ENCODE peak calls at places on chromosome 15, in eight cellular contexts. Y is glutamatergic neuron, X is colonic mucosa, J is pancreas, U is heart left ventricle, E is foreskin fibroblast, L is uterus, A is fibroblast of lung. O is an unnamed sample.

GRCh38 chr15:31478781-31479221 is 152.2 kb downstream of the KLF13 start:
- DNase-seq in Y (no peak), U (no peak), L (peak), J (no peak), A (no peak), X (no peak), E (no peak), O (no peak)

GRCh38 chr15:38512901-38513300 is 51.7 kb downstream of the RASGRP1 start:
- DNase-seq in X (no peak), A (no peak), U (no peak), L (no peak), J (no peak), Y (no peak), E (no peak), O (no peak)

GRCh38 chr15:20272422-20273184 is 269.0 kb downstream of the GOLGA6L6 start:
- DNase-seq in J (no peak), X (no peak), E (no peak), U (peak), A (no peak), Y (no peak), L (no peak), O (no peak)

GRCh38 chr15:101178414-101178813 is 73.4 kb downstream of the CHSY1 start:
- DNase-seq in X (no peak), Y (no peak), L (no peak), U (no peak), A (no peak), J (no peak), E (no peak), O (no peak)

GRCh38 chr15:72852268-72852667 is 68.7 kb upstream of the ADPGK start:
- DNase-seq in L (no peak), U (no peak), A (no peak), X (no peak), Y (no peak), J (no peak), E (no peak), O (peak)

GRCh38 chr15:48603123-48603500 is 42.4 kb downstream of the FBN1 start:
- DNase-seq in E (no peak), Y (no peak), U (no peak), X (no peak), A (no peak), J (no peak), L (no peak), O (peak)

GRCh38 chr15:63915888-63916731 is 82.4 kb upstream of the HERC1 start:
- DNase-seq in L (no peak), Y (peak), E (peak), J (no peak), A (peak), X (no peak), U (no peak), O (peak)

GRCh38 chr15:38696120-38696727 is 131.6 kb upstream of the RASGRP1 start:
- DNase-seq in E (peak), A (no peak), J (no peak), U (no peak), X (no peak), Y (no peak), L (no peak), O (peak)

GRCh38 chr15:83207622-83208356 is at the start of gene HDGFL3:
- DNase-seq in E (peak), U (peak), Y (peak), X (peak), J (peak), L (peak), A (peak), O (peak)

GRCh38 chr15:63371297-63371918 is 10.2 kb downstream of the CA12 start:
- DNase-seq in J (no peak), U (no peak), A (peak), Y (no peak), L (peak), E (peak), X (no peak), O (peak)

GRCh38 chr15:38024293-38025091 is 90.1 kb downstream of the TMCO5A start:
- DNase-seq in Y (no peak), U (no peak), A (no peak), X (no peak), J (no peak), L (no peak), E (no peak), O (peak)

GRCh38 chr15:29711531-29711930 is 110.7 kb downstream of the TJP1 start:
- DNase-seq in U (no peak), J (no peak), Y (no peak), E (peak), A (no peak), L (no peak), X (no peak), O (no peak)

GRCh38 chr15:48096813-48097212 is 24.0 kb upstream of the SLC24A5 start:
- DNase-seq in E (peak), J (no peak), Y (no peak), U (no peak), A (peak), X (no peak), L (no peak), O (peak)

GRCh38 chr15:37931868-37932267 is 2.6 kb upstream of the TMCO5A start:
- DNase-seq in A (peak), L (no peak), J (no peak), U (no peak), X (no peak), Y (no peak), E (peak), O (peak)

GRCh38 chr15:63679588-63679987 is 82.4 kb downstream of the FBXL22 start:
- DNase-seq in E (no peak), A (no peak), L (no peak), J (no peak), U (no peak), X (no peak), Y (no peak), O (no peak)

GRCh38 chr15:39936681-39937080 is 2.8 kb downstream of the EIF2AK4 start:
- DNase-seq in J (no peak), A (no peak), U (no peak), E (no peak), L (no peak), Y (no peak), X (no peak), O (no peak)

GRCh38 chr15:40936709-40937666 is 7.8 kb downstream of the DLL4 start:
- DNase-seq in Y (no peak), X (no peak), U (no peak), E (peak), L (no peak), A (no peak), J (no peak), O (no peak)

GRCh38 chr15:74438206-74438605 is 4.4 kb upstream of the SEMA7A start:
- DNase-seq in J (no peak), Y (no peak), A (no peak), E (no peak), X (no peak), L (no peak), U (peak), O (no peak)

GRCh38 chr15:68713874-68714273 is 106.8 kb downstream of the ANP32A start:
- DNase-seq in X (no peak), U (no peak), E (no peak), A (no peak), Y (no peak), J (no peak), L (no peak), O (no peak)

GRCh38 chr15:38217181-38217580 is 35.5 kb upstream of the SPRED1 start:
- DNase-seq in E (peak), L (no peak), A (peak), X (no peak), Y (no peak), J (no peak), U (no peak), O (peak)

GRCh38 chr15:85542895-85543331 is 162.5 kb downstream of the AKAP13 start:
- DNase-seq in A (peak), E (no peak), X (no peak), Y (no peak), U (no peak), J (no peak), L (no peak), O (no peak)

GRCh38 chr15:55588070-55588817 is at the start of gene PYGO1:
- DNase-seq in L (peak), X (peak), A (peak), U (peak), J (peak), E (peak), Y (peak), O (peak)

GRCh38 chr15:65981837-65982696 is 112.8 kb downstream of the RAB11A start:
- DNase-seq in E (peak), Y (peak), A (no peak), L (no peak), X (peak), U (no peak), J (peak), O (no peak)

GRCh38 chr15:93018574-93018973 is 70.4 kb downstream of the RGMA start:
- DNase-seq in U (no peak), A (peak), Y (no peak), E (peak), L (no peak), J (no peak), X (no peak), O (peak)

GRCh38 chr15:26702381-26702780 is 70.5 kb downstream of the GABRB3 start:
- DNase-seq in J (no peak), A (no peak), U (no peak), Y (no peak), E (no peak), L (no peak), X (no peak), O (no peak)

GRCh38 chr15:63277893-63278505 is 594 bp downstream of the APH1B start:
- DNase-seq in L (peak), U (no peak), Y (no peak), A (no peak), J (no peak), E (peak), X (peak), O (no peak)

GRCh38 chr15:101128191-101128590 is 123.7 kb downstream of the CHSY1 start:
- DNase-seq in L (peak), Y (no peak), X (no peak), A (peak), U (no peak), E (peak), J (no peak), O (peak)

DNA sequence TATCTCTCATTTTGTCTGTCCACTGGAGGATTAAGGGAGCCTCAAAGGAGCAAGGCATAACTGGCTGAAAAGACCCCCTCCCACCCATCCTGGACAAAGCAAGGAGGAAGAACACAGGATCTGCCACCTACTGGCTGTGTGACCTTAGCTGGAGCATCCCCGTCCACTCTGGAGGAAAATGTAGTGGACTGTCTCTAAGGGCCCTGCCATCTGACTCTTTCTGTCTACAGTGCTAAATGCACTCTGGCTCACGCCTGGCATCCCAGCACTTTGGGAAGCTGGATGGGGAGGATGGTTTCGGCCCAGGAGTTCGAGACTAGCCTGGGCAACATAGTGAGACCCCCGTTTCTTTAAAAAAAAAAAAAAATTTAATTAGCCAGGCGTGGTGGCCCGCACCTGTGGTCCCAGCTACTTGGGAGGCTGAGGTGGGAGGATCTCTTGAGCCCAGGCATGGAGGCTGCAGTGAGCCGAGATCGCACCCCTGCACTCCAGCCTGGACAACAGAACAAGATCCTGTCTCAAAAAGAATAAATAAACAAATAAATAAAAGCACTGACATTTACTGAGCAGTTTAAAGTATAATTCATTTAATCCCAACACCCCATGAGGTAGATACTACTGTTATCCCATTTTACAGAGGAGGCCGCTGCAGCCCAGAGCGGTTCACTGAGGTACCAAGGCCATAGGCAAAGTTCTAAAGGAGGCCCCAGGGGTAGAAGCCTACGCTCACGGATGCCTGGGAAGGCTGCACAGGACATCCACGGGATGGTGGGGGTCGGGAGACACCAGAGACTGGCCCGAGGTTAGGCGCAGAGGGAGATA is 1.1 kb downstream of the TBC1D2B start:
- DNase-seq in X (no peak), L (no peak), E (peak), U (no peak), Y (peak), J (no peak), A (peak), O (no peak)
- TF ChIP-seq CTCF in X (no peak), L (no peak), E (peak), U (no peak), Y (no peak), J (no peak), A (peak), O (peak)

DNA sequence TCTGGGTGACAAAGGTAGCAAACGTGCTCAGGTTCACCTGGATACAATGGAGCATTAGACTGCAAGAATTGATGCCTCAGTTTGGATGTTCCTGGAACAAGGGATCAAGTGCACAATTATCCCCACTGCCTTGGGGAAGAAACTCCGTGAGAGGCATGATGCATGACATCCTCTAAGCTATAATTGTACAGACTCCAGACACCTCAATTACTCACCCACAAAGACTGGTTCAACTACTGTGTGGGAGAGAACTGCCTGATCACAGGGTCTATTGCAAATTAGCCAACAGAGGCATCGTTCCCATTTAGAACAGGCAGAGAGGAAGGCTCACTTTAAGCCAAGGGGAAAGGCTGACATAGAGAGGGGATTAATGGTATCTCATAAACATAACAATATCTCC is 43.5 kb downstream of the ARRDC4 start:
- DNase-seq in U (no peak), X (no peak), Y (no peak), E (no peak), A (no peak), J (no peak), L (no peak), O (no peak)
- TF ChIP-seq CTCF in U (no peak), X (no peak), Y (no peak), E (no peak), A (no peak), J (no peak), L (no peak), O (no peak)

GRCh38 chr15:54277834-54278233 is 299.6 kb downstream of the UNC13C start:
- DNase-seq in E (no peak), J (no peak), X (no peak), L (no peak), U (no peak), A (no peak), Y (no peak), O (no peak)

GRCh38 chr15:54280726-54281125 is 302.5 kb downstream of the UNC13C start:
- DNase-seq in U (no peak), Y (no peak), L (no peak), A (no peak), J (no peak), E (no peak), X (no peak), O (no peak)

GRCh38 chr15:54288049-54288448 is 309.8 kb downstream of the UNC13C start:
- DNase-seq in J (no peak), A (no peak), X (no peak), Y (no peak), U (no peak), E (no peak), L (no peak), O (no peak)

GRCh38 chr15:54282228-54282836 is 304.1 kb downstream of the UNC13C start:
- DNase-seq in E (no peak), J (no peak), Y (no peak), X (no peak), L (no peak), U (no peak), A (no peak), O (no peak)
- TF ChIP-seq CTCF in E (no peak), J (no peak), Y (no peak), X (no peak), L (no peak), U (no peak), A (no peak), O (no peak)

GRCh38 chr15:89492111-89492641 is 4.2 kb downstream of the RHCG start:
- DNase-seq in E (no peak), U (no peak), A (no peak), J (no peak), X (no peak), Y (peak), L (no peak), O (no peak)
- TF ChIP-seq CTCF in E (peak), U (no peak), A (no peak), J (peak), X (no peak), Y (peak), L (no peak), O (peak)

GRCh38 chr15:71784719-71785118 is 25.6 kb upstream of the NR2E3 start:
- DNase-seq in X (no peak), A (no peak), U (no peak), Y (no peak), E (no peak), L (no peak), J (no peak), O (no peak)
- TF ChIP-seq CTCF in X (no peak), A (peak), U (peak), Y (peak), E (peak), L (no peak), J (no peak), O (peak)

GRCh38 chr15:50265620-50266019 is at the start of gene HDC:
- DNase-seq in E (no peak), J (no peak), A (no peak), X (no peak), L (no peak), U (no peak), Y (no peak), O (no peak)

GRCh38 chr15:50259276-50259675 is 6.2 kb downstream of the HDC start:
- DNase-seq in Y (no peak), A (no peak), J (no peak), U (no peak), E (no peak), L (no peak), X (no peak), O (no peak)

GRCh38 chr15:50260969-50261496 is 4.5 kb downstream of the HDC start:
- DNase-seq in A (no peak), Y (no peak), L (no peak), U (no peak), X (no peak), E (no peak), J (no peak), O (no peak)

GRCh38 chr15:50262533-50262932 is 3.0 kb downstream of the HDC start:
- DNase-seq in U (no peak), L (no peak), X (no peak), E (no peak), Y (no peak), J (no peak), A (no peak), O (no peak)

GRCh38 chr15:50261979-50262378 is 3.5 kb downstream of the HDC start:
- DNase-seq in J (no peak), X (no peak), A (no peak), U (no peak), L (no peak), Y (no peak), E (no peak), O (no peak)
- TF ChIP-seq CTCF in J (no peak), X (no peak), A (no peak), U (no peak), L (no peak), Y (no peak), E (no peak), O (no peak)

GRCh38 chr15:70569139-70569717 is 194.1 kb downstream of the UACA start:
- DNase-seq in X (no peak), U (no peak), J (no peak), A (peak), E (peak), Y (no peak), L (peak), O (peak)
- TF ChIP-seq CTCF in X (peak), U (peak), J (no peak), A (peak), E (peak), Y (no peak), L (peak), O (peak)

GRCh38 chr15:90232941-90233700 is 620 bp downstream of the CIB1 start:
- DNase-seq in L (no peak), X (peak), A (peak), U (peak), J (peak), E (peak), Y (peak), O (peak)

GRCh38 chr15:90234519-90234988 is 545 bp downstream of the GDPGP1 start:
- DNase-seq in J (no peak), E (peak), L (no peak), U (no peak), A (peak), X (no peak), Y (no peak), O (peak)

GRCh38 chr15:90231028-90232017 is 2.4 kb downstream of the CIB1 start:
- DNase-seq in U (no peak), J (peak), X (no peak), Y (no peak), A (peak), L (no peak), E (no peak), O (no peak)

GRCh38 chr15:90232196-90232595 is 1.5 kb downstream of the CIB1 start:
- DNase-seq in X (no peak), J (no peak), E (no peak), L (no peak), A (no peak), Y (no peak), U (no peak), O (no peak)

DNA sequence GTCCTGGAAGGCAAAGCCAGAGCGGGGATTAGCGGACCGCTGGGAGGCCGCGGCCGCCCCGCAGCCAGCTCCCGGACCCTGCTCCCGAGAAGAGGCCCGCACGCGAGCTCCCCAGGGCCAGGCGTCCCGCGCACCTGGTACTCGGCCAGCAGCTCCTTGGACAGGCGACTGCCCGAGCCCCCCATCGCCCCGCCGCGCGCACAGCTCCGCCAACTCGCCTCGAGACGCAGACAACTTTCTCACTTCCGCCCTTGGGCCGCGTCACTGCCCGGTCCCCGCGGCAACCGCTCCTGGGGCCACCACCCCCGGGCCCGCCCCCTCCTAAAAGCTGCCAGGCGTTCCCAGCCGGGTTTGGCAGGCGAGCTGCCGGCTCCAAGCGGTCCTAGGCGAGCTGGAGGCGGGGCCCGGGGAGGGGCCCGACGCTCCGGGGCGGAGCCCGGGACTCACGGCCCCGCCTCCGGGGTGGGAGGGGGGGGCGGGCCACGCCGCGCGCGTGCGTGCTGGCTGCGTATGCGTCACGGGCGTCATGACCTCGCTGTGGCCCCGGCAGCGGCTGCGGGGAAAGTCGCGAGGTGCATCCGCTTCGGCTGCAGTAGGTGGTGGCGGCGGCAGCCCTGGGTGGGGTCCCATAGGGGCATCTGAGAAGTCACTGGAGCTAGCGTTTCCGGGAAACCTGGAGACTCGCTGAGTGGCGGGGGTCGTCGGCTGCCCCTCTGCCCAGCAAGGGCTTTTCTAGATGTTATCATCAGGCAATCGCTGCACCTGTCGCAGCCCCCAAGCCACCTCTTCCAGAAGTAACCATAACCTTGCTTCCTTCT is at the start of the genes CIB1 and GDPGP1:
- DNase-seq in Y (peak), A (peak), L (peak), E (peak), X (peak), U (peak), J (peak), O (peak)
- TF ChIP-seq CTCF in Y (no peak), A (no peak), L (no peak), E (no peak), X (no peak), U (no peak), J (no peak), O (no peak)